ENCODE peak calls at places on chromosomes 11 and 22, in four cellular contexts. O, V, A and F are unnamed samples.

GRCh38 chr11:27701262-27702105 is 1.2 kb upstream of the BDNF start:
- DNase-seq in O (peak), A (peak), V (peak), F (no peak)

GRCh38 chr11:9273430-9274336 is 8.5 kb upstream of the DENND5A start:
- DNase-seq in A (no peak), O (peak), V (no peak), F (no peak)

GRCh38 chr11:34356918-34357645 is 728 bp downstream of the ABTB2 start:
- DNase-seq in O (peak), A (peak), V (peak), F (peak)

GRCh38 chr11:64357904-64358535 is 942 bp upstream of the RPS6KA4 start:
- DNase-seq in O (no peak), A (no peak), V (peak), F (no peak)

GRCh38 chr11:43723617-43724016 is 43.1 kb downstream of the HSD17B12 start:
- DNase-seq in O (no peak), A (no peak), V (no peak), F (no peak)

GRCh38 chr11:36014499-36014898 is 70.6 kb downstream of the LDLRAD3 start:
- DNase-seq in V (no peak), O (no peak), A (no peak), F (no peak)

GRCh38 chr22:49925525-49926128 is 7.2 kb downstream of the CRELD2 start:
- DNase-seq in O (no peak), A (no peak), V (no peak), F (peak)

GRCh38 chr11:65551572-65552398 is 6.4 kb downstream of the LTBP3 start:
- DNase-seq in O (peak), V (peak), A (peak), F (peak)

GRCh38 chr22:50688448-50688847 is 15.8 kb downstream of the SHANK3 start:
- DNase-seq in O (no peak), V (no peak), A (no peak), F (no peak)

GRCh38 chr11:64810891-64811272 is 531 bp upstream of the MEN1 start:
- DNase-seq in A (no peak), V (no peak), O (no peak), F (no peak)

GRCh38 chr22:50150161-50151129 is 20.1 kb upstream of the PANX2 start:
- DNase-seq in O (no peak), A (no peak), V (no peak), F (no peak)

GRCh38 chr11:65506770-65507485 is 8.1 kb downstream of the MALAT1 start:
- DNase-seq in A (no peak), V (peak), O (peak), F (peak)

GRCh38 chr11:12413141-12414055 is 36.0 kb downstream of the PARVA start:
- DNase-seq in O (no peak), A (no peak), V (no peak), F (no peak)

GRCh38 chr22:43892183-43892894 is 526 bp upstream of the PNPLA5 start:
- DNase-seq in O (no peak), A (no peak), V (no peak), F (no peak)

GRCh38 chr11:833114-833791 is 501 bp downstream of the CD151 start:
- DNase-seq in O (no peak), V (no peak), A (peak), F (no peak)

GRCh38 chr11:44575288-44575672 is 9.8 kb downstream of the CD82 start:
- DNase-seq in V (no peak), O (no peak), A (no peak), F (no peak)

GRCh38 chr11:73227571-73228211 is 9.6 kb downstream of the P2RY2 start:
- DNase-seq in V (no peak), A (no peak), O (no peak), F (no peak)

GRCh38 chr22:40597541-40598453 is 38.7 kb downstream of the MRTFA start:
- DNase-seq in A (no peak), O (peak), V (no peak), F (no peak)

GRCh38 chr22:20204281-20204680 is 53.4 kb upstream of the CCDC188 start:
- DNase-seq in A (no peak), V (no peak), O (no peak), F (no peak)

GRCh38 chr11:66729447-66729846 is 431 bp upstream of the SPTBN2 start:
- DNase-seq in O (no peak), V (no peak), A (no peak), F (no peak)

GRCh38 chr11:6646631-6647281 is 8.9 kb downstream of the DCHS1 start:
- DNase-seq in V (no peak), A (peak), O (peak), F (no peak)

GRCh38 chr22:29315286-29316195 is at the start of gene RASL10A:
- DNase-seq in V (no peak), O (no peak), A (no peak), F (no peak)

GRCh38 chr11:13629752-13630151 is 38.7 kb upstream of the FAR1 start:
- DNase-seq in V (no peak), A (no peak), O (no peak), F (no peak)